ENCODE peak calls at places on chromosomes 5 and 9, in six cellular contexts. E, I, V, O, K and U are unnamed samples.

GRCh38 chr5:126368239-126368812 is 54.9 kb upstream of the GRAMD2B start:
- DNase-seq in E (no peak), I (no peak), V (peak; percentile 68), O (no peak), K (peak; percentile 35), U (peak; percentile 35)

GRCh38 chr5:169567079-169567478 is 16.5 kb upstream of the SPDL1 start:
- DNase-seq in E (no peak), I (no peak), V (peak; percentile 46), O (no peak), K (peak; percentile 6), U (peak; percentile 50)

GRCh38 chr5:107950774-107951173 is 280.0 kb upstream of the EFNA5 start:
- DNase-seq in E (no peak), I (no peak), V (no peak), O (no peak), K (no peak), U (no peak)

GRCh38 chr9:128304971-128305288 is 17.3 kb downstream of the TRUB2 start:
- DNase-seq in E (no peak), I (no peak), V (no peak), O (no peak), K (no peak), U (no peak)

GRCh38 chr9:101508203-101508602 is 25.4 kb upstream of the RNF20 start:
- DNase-seq in E (no peak), I (no peak), V (no peak), O (no peak), K (no peak), U (no peak)

GRCh38 chr5:169548315-169548714 is 35.3 kb upstream of the SPDL1 start:
- DNase-seq in E (peak; percentile 13), I (no peak), V (peak; percentile 25), O (no peak), K (peak; percentile 3), U (no peak)

GRCh38 chr5:95613514-95613913 is 6.4 kb upstream of the GPR150 start:
- DNase-seq in E (no peak), I (no peak), V (no peak), O (no peak), K (no peak), U (no peak)

GRCh38 chr9:76720245-76720644 is 44.0 kb upstream of the PCA3 start:
- DNase-seq in E (no peak), I (no peak), V (no peak), O (no peak), K (no peak), U (no peak)

GRCh38 chr9:91943447-91943846 is 6.6 kb downstream of the ROR2 start:
- DNase-seq in E (no peak), I (no peak), V (no peak), O (no peak), K (no peak), U (no peak)

GRCh38 chr9:79287881-79288280 is 283.9 kb upstream of the TLE4 start:
- DNase-seq in E (no peak), I (no peak), V (peak; percentile 19), O (no peak), K (no peak), U (no peak)

GRCh38 chr9:114619205-114619758 is 8.2 kb downstream of the TMEM268 start:
- DNase-seq in E (no peak), I (peak; percentile 65), V (no peak), O (no peak), K (peak; percentile 64), U (no peak)

GRCh38 chr9:32782476-32783167 is 718 bp upstream of the TMEM215 start:
- DNase-seq in E (no peak), I (no peak), V (peak; percentile 64), O (no peak), K (no peak), U (peak; percentile 50)

GRCh38 chr5:158925314-158925713 is 174.4 kb downstream of the EBF1 start:
- DNase-seq in E (no peak), I (no peak), V (no peak), O (no peak), K (no peak), U (no peak)

GRCh38 chr9:14538529-14538928 is 154.7 kb downstream of the ZDHHC21 start:
- DNase-seq in E (peak; percentile 60), I (no peak), V (no peak), O (no peak), K (no peak), U (no peak)

GRCh38 chr9:95077766-95078382 is 239.6 kb downstream of the FANCC start:
- DNase-seq in E (no peak), I (no peak), V (no peak), O (no peak), K (no peak), U (no peak)

GRCh38 chr5:151499636-151500035 is 52.2 kb downstream of the SLC36A1 start:
- DNase-seq in E (no peak), I (no peak), V (no peak), O (no peak), K (no peak), U (no peak)

GRCh38 chr9:132183715-132184114 is 21.9 kb downstream of the NTNG2 start:
- DNase-seq in E (no peak), I (no peak), V (no peak), O (no peak), K (no peak), U (no peak)

GRCh38 chr9:122777935-122778671 is 10.6 kb upstream of the OR5C1 start:
- DNase-seq in E (no peak), I (no peak), V (no peak), O (no peak), K (no peak), U (no peak)

GRCh38 chr5:143629871-143630658 is 181.9 kb upstream of the HMHB1 start:
- DNase-seq in E (no peak), I (no peak), V (no peak), O (no peak), K (no peak), U (no peak)

GRCh38 chr5:1294839-1295649 is at the start of gene TERT:
- DNase-seq in E (no peak), I (peak; percentile 19), V (peak; percentile 93), O (no peak), K (no peak), U (peak; percentile 90)

GRCh38 chr9:125524522-125524921 is 182.5 kb downstream of the MAPKAP1 start:
- DNase-seq in E (no peak), I (no peak), V (peak; percentile 71), O (no peak), K (no peak), U (peak; percentile 16)

GRCh38 chr5:67795781-67796477 is 419.6 kb upstream of the PIK3R1 start:
- DNase-seq in E (no peak), I (no peak), V (no peak), O (no peak), K (no peak), U (no peak)

GRCh38 chr5:73902327-73903051 is 276.5 kb downstream of the ARHGEF28 start:
- DNase-seq in E (peak; percentile 66), I (no peak), V (peak; percentile 57), O (no peak), K (peak; percentile 78), U (peak; percentile 13)

GRCh38 chr9:132791699-132792240 is 86.3 kb downstream of the AK8 start:
- DNase-seq in E (no peak), I (no peak), V (no peak), O (no peak), K (no peak), U (no peak)

GRCh38 chr5:102691434-102691833 is 63.7 kb upstream of the PAM start:
- DNase-seq in E (no peak), I (no peak), V (no peak), O (no peak), K (no peak), U (no peak)

GRCh38 chr9:134482226-134482625 is 156.0 kb downstream of the RXRA start:
- DNase-seq in E (no peak), I (no peak), V (no peak), O (no peak), K (no peak), U (no peak)

GRCh38 chr9:89797970-89798369 is 193.2 kb downstream of the GADD45G start:
- DNase-seq in E (peak; percentile 35), I (no peak), V (no peak), O (no peak), K (no peak), U (no peak)

GRCh38 chr9:4517274-4517673 is 27.0 kb downstream of the SLC1A1 start:
- DNase-seq in E (no peak), I (no peak), V (no peak), O (no peak), K (no peak), U (no peak)

GRCh38 chr5:59656351-59657254 is 236.9 kb downstream of the PDE4D start:
- DNase-seq in E (no peak), I (no peak), V (no peak), O (no peak), K (peak; percentile 21), U (no peak)